ENCODE peak calls at places on chromosome 12, in seven cellular contexts. One of them, this sample, is unnamed.

GRCh38 chr12:131333136-131333535 is 377.8 kb upstream of the SFSWAP start:
- DNase-seq in naive thymus-derived CD8-positive, alpha-beta T cell: no peak
- DNase-seq in SW480: no peak
- DNase-seq in mucosa of gallbladder: no peak
- DNase-seq in ureter: no peak
- DNase-seq in NCI-H187 treated with DMSO at 0.1 percent for 48 hours: no peak
- DNase-seq in brain microvascular endothelial cell: no peak
- DNase-seq in this sample: no peak

GRCh38 chr12:52581481-52581880 is 7.8 kb upstream of the KRT74 start:
- DNase-seq in naive thymus-derived CD8-positive, alpha-beta T cell: no peak
- DNase-seq in SW480: peak
- DNase-seq in NCI-H187 treated with DMSO at 0.1 percent for 48 hours: no peak
- DNase-seq in ureter: no peak
- DNase-seq in brain microvascular endothelial cell: peak
- DNase-seq in mucosa of gallbladder: no peak
- DNase-seq in this sample: peak

GRCh38 chr12:81253360-81253759 is 175.5 kb downstream of the ACSS3 start:
- DNase-seq in NCI-H187 treated with DMSO at 0.1 percent for 48 hours: no peak
- DNase-seq in SW480: no peak
- DNase-seq in ureter: no peak
- DNase-seq in naive thymus-derived CD8-positive, alpha-beta T cell: no peak
- DNase-seq in brain microvascular endothelial cell: no peak
- DNase-seq in mucosa of gallbladder: no peak
- DNase-seq in this sample: no peak

GRCh38 chr12:112714166-112714565 is 77.4 kb upstream of the RPH3A start:
- DNase-seq in NCI-H187 treated with DMSO at 0.1 percent for 48 hours: no peak
- DNase-seq in SW480: no peak
- DNase-seq in mucosa of gallbladder: no peak
- DNase-seq in ureter: no peak
- DNase-seq in brain microvascular endothelial cell: no peak
- DNase-seq in naive thymus-derived CD8-positive, alpha-beta T cell: no peak
- DNase-seq in this sample: no peak

GRCh38 chr12:4301932-4302501 is 19.0 kb upstream of the TIGAR start:
- DNase-seq in NCI-H187 treated with DMSO at 0.1 percent for 48 hours: no peak
- DNase-seq in SW480: no peak
- DNase-seq in ureter: no peak
- DNase-seq in brain microvascular endothelial cell: no peak
- DNase-seq in naive thymus-derived CD8-positive, alpha-beta T cell: no peak
- DNase-seq in mucosa of gallbladder: no peak
- DNase-seq in this sample: no peak

GRCh38 chr12:88418856-88419497 is 161.3 kb downstream of the KITLG start:
- DNase-seq in brain microvascular endothelial cell: peak
- DNase-seq in SW480: no peak
- DNase-seq in NCI-H187 treated with DMSO at 0.1 percent for 48 hours: no peak
- DNase-seq in mucosa of gallbladder: no peak
- DNase-seq in ureter: no peak
- DNase-seq in naive thymus-derived CD8-positive, alpha-beta T cell: no peak
- DNase-seq in this sample: no peak

GRCh38 chr12:58496411-58496810 is 423.9 kb downstream of the LRIG3 start:
- DNase-seq in NCI-H187 treated with DMSO at 0.1 percent for 48 hours: no peak
- DNase-seq in mucosa of gallbladder: no peak
- DNase-seq in brain microvascular endothelial cell: peak
- DNase-seq in SW480: no peak
- DNase-seq in ureter: no peak
- DNase-seq in naive thymus-derived CD8-positive, alpha-beta T cell: no peak
- DNase-seq in this sample: no peak

GRCh38 chr12:116233669-116234068 is 43.8 kb downstream of the MED13L start:
- DNase-seq in brain microvascular endothelial cell: peak
- DNase-seq in NCI-H187 treated with DMSO at 0.1 percent for 48 hours: no peak
- DNase-seq in mucosa of gallbladder: no peak
- DNase-seq in naive thymus-derived CD8-positive, alpha-beta T cell: no peak
- DNase-seq in SW480: no peak
- DNase-seq in ureter: no peak
- DNase-seq in this sample: no peak

GRCh38 chr12:7093892-7094291 is 1.6 kb upstream of the C1R start:
- DNase-seq in naive thymus-derived CD8-positive, alpha-beta T cell: no peak
- DNase-seq in NCI-H187 treated with DMSO at 0.1 percent for 48 hours: no peak
- DNase-seq in SW480: no peak
- DNase-seq in ureter: no peak
- DNase-seq in brain microvascular endothelial cell: no peak
- DNase-seq in mucosa of gallbladder: no peak
- DNase-seq in this sample: no peak

GRCh38 chr12:15634010-15634676 is 155.0 kb downstream of the EPS8 start:
- DNase-seq in brain microvascular endothelial cell: no peak
- DNase-seq in ureter: no peak
- DNase-seq in mucosa of gallbladder: no peak
- DNase-seq in NCI-H187 treated with DMSO at 0.1 percent for 48 hours: no peak
- DNase-seq in naive thymus-derived CD8-positive, alpha-beta T cell: no peak
- DNase-seq in SW480: no peak
- DNase-seq in this sample: no peak

GRCh38 chr12:5204271-5204670 is 160.6 kb downstream of the KCNA5 start:
- DNase-seq in brain microvascular endothelial cell: no peak
- DNase-seq in naive thymus-derived CD8-positive, alpha-beta T cell: no peak
- DNase-seq in NCI-H187 treated with DMSO at 0.1 percent for 48 hours: peak
- DNase-seq in SW480: peak
- DNase-seq in ureter: no peak
- DNase-seq in mucosa of gallbladder: no peak
- DNase-seq in this sample: no peak

GRCh38 chr12:51351913-51352532 is 5.5 kb upstream of the CELA1 start:
- DNase-seq in SW480: no peak
- DNase-seq in mucosa of gallbladder: peak
- DNase-seq in brain microvascular endothelial cell: peak
- DNase-seq in ureter: no peak
- DNase-seq in naive thymus-derived CD8-positive, alpha-beta T cell: peak
- DNase-seq in NCI-H187 treated with DMSO at 0.1 percent for 48 hours: peak
- DNase-seq in this sample: peak

GRCh38 chr12:110669193-110669502 is 19.8 kb downstream of the HVCN1 start:
- DNase-seq in ureter: no peak
- DNase-seq in SW480: no peak
- DNase-seq in brain microvascular endothelial cell: no peak
- DNase-seq in naive thymus-derived CD8-positive, alpha-beta T cell: no peak
- DNase-seq in mucosa of gallbladder: no peak
- DNase-seq in NCI-H187 treated with DMSO at 0.1 percent for 48 hours: no peak
- DNase-seq in this sample: no peak

GRCh38 chr12:119247007-119247719 is 68.4 kb downstream of the HSPB8 start:
- DNase-seq in SW480: no peak
- DNase-seq in brain microvascular endothelial cell: no peak
- DNase-seq in mucosa of gallbladder: no peak
- DNase-seq in naive thymus-derived CD8-positive, alpha-beta T cell: no peak
- DNase-seq in ureter: no peak
- DNase-seq in NCI-H187 treated with DMSO at 0.1 percent for 48 hours: no peak
- DNase-seq in this sample: no peak

GRCh38 chr12:118520954-118521353 is 144.6 kb downstream of the SUDS3 start:
- DNase-seq in naive thymus-derived CD8-positive, alpha-beta T cell: no peak
- DNase-seq in NCI-H187 treated with DMSO at 0.1 percent for 48 hours: no peak
- DNase-seq in ureter: no peak
- DNase-seq in brain microvascular endothelial cell: no peak
- DNase-seq in mucosa of gallbladder: no peak
- DNase-seq in SW480: no peak
- DNase-seq in this sample: no peak

This sample was measured in small intestine.